ENCODE peak calls at places on chromosomes 3 and 15, in four cellular contexts. Z is mammary epithelial cell, W is OCI-LY7, R is Peyer's patch. V is an unnamed sample.
A peak's percentile ranks its signal among the peaks of the same experiment; 100 is the strongest.

GRCh38 chr3:75192065-75192658 is 472.0 kb upstream of the FRG2C start:
- DNase-seq in R (peak; percentile 75), W (peak; percentile 51), Z (peak; percentile 34), V (no peak)

GRCh38 chr3:54967586-54968244 is 39.9 kb upstream of the LRTM1 start:
- DNase-seq in R (no peak), W (no peak), Z (no peak), V (no peak)

GRCh38 chr3:51942603-51943450 is 664 bp downstream of the PARP3 start:
- DNase-seq in R (peak; percentile 82), Z (peak; percentile 48), W (peak; percentile 48), V (peak; percentile 73)

GRCh38 chr3:173690542-173690941 is 293.0 kb downstream of the NLGN1 start:
- DNase-seq in W (no peak), Z (peak; percentile 5), R (no peak), V (no peak)

GRCh38 chr15:62938825-62939224 is 103.7 kb upstream of the TPM1 start:
- DNase-seq in R (no peak), Z (no peak), W (no peak), V (no peak)

GRCh38 chr3:97863025-97863424 is 41.2 kb downstream of the CRYBG3 start:
- DNase-seq in W (no peak), Z (peak; percentile 76), R (no peak), V (no peak)

GRCh38 chr3:71083726-71084131 is 499.8 kb downstream of the FOXP1 start:
- DNase-seq in R (no peak), W (no peak), Z (no peak), V (no peak)

GRCh38 chr3:70981252-70981933 is 602.1 kb downstream of the FOXP1 start:
- DNase-seq in R (no peak), W (no peak), Z (no peak), V (no peak)

GRCh38 chr3:61149236-61149635 is 102.0 kb downstream of the FHIT start:
- DNase-seq in W (no peak), Z (no peak), R (no peak), V (no peak)

GRCh38 chr3:179088306-179088705 is 16.7 kb upstream of the ZMAT3 start:
- DNase-seq in R (no peak), Z (no peak), W (peak; percentile 36), V (no peak)

GRCh38 chr3:153247331-153248311 is 85.6 kb downstream of the RAP2B start:
- DNase-seq in R (no peak), W (no peak), Z (no peak), V (no peak)

GRCh38 chr3:15808679-15809078 is 10.9 kb upstream of the ANKRD28 start:
- DNase-seq in Z (no peak), R (no peak), W (no peak), V (no peak)

GRCh38 chr3:15804553-15805095 is 6.8 kb upstream of the ANKRD28 start:
- DNase-seq in Z (no peak), R (no peak), W (no peak), V (no peak)

GRCh38 chr3:15809313-15809712 is 11.5 kb upstream of the ANKRD28 start:
- DNase-seq in W (no peak), R (no peak), Z (no peak), V (no peak)

GRCh38 chr3:15803913-15804312 is 6.1 kb upstream of the ANKRD28 start:
- DNase-seq in R (no peak), W (no peak), Z (no peak), V (no peak)

DNA sequence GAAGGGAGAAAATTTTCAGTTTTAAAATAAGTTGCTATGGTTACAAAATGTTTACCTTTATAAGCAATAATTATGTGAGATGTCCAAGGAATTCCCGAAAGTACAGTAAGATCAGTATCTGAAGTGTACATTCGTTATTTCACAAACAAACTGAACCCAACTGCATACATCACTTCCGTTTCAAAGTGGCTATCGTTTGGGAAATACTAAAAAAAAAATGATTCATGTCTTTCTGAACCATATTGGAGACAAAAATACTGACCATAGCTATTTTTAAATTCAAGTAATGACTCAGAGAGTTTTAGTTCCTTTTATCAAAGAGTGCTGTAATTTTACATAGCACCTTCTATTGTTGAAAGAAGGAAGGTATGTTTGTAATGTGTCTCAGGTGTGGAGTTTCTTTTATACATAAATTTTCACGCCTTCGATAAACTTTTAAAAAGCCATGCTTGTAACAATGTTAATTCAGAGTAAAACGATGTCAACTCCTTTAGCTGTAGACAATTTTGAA is 8.0 kb upstream of the ANKRD28 start:
- DNase-seq in R (no peak), Z (no peak), W (peak; percentile 33), V (no peak)
- H3K27ac ChIP-seq in R (no peak overlapping the region), Z (peak overlapping the region; percentile 12), W (no peak overlapping the region), V (peak overlapping the region; percentile 56)

GRCh38 chr15:99436472-99437314 is 129.1 kb upstream of the MEF2A start:
- DNase-seq in R (peak; percentile 46), Z (no peak), W (no peak), V (no peak)
- H3K4me1 ChIP-seq in R (peaks cover 28% of the 10 kb centered on the region), Z (peaks cover 34% of the 10 kb centered on the region), W (peaks cover 4% of the 10 kb centered on the region), V (peaks cover 59% of the 10 kb centered on the region)

GRCh38 chr3:168596175-168596574 is 500.5 kb upstream of the GOLIM4 start:
- DNase-seq in Z (no peak), W (no peak), R (no peak), V (no peak)
- H3K27ac ChIP-seq in Z (no peak overlapping the region), W (no peak overlapping the region), R (no peak overlapping the region), V (no peak overlapping the region)

DNA sequence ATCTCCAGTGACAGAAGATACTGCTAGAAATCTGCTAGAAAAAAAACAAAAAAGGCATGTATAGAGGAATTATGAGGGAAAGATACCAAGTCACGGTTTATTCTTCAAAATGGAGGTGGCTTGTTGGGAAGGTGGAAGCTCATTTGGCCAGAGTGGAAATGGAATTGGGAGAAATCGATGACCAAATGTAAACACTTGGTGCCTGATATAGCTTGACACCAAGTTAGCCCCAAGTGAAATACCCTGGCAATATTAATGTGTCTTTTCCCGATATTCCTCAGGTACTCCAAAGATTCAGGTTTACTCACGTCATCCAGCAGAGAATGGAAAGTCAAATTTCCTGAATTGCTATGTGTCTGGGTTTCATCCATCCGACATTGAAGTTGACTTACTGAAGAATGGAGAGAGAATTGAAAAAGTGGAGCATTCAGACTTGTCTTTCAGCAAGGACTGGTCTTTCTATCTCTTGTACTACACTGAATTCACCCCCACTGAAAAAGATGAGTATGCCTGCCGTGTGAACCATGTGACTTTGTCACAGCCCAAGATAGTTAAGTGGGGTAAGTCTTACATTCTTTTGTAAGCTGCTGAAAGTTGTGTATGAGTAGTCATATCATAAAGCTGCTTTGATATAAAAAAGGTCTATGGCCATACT is 4.0 kb downstream of the B2M start:
- DNase-seq in W (no peak), R (no peak), Z (no peak), V (no peak)
- H3K4me1 ChIP-seq in W (peaks cover 73% of the 10 kb centered on the region), R (peaks cover 5% of the 10 kb centered on the region), Z (peaks cover 7% of the 10 kb centered on the region), V (peaks cover 60% of the 10 kb centered on the region)

DNA sequence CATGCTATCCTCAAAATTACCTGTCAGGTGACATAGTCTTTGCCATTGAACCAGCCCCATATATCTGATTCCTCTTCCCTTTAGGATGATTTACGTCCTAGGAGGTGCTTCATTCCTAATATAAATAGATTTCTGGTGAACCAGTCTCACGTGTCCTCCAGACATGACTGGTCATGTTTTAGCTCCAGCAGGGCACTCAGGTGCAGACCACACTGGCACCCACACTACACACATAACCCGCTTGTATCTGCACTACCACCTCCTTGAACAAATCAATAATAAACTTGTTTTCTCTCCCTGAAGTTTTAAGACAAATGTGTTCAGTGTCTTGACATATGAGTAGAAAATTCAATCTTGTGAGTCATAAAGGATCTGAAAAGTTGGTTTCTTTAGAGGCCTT is 155.5 kb downstream of the GOLIM4 start:
- DNase-seq in W (no peak), Z (peak; percentile 39), R (no peak), V (no peak)
- H3K27ac ChIP-seq in W (no peak overlapping the region), Z (no peak overlapping the region), R (no peak overlapping the region), V (no peak overlapping the region)

GRCh38 chr15:63943829-63944680 is 102.2 kb downstream of the DAPK2 start:
- DNase-seq in Z (no peak), R (no peak), W (no peak), V (no peak)
- H3K4me1 ChIP-seq in Z (peaks cover 20% of the 10 kb centered on the region), R (peaks cover 14% of the 10 kb centered on the region), W (no peaks in the 10 kb centered on the region), V (peaks cover 38% of the 10 kb centered on the region)

GRCh38 chr3:14431928-14432834 is 29.8 kb downstream of the SLC6A6 start:
- DNase-seq in W (peak; percentile 91), Z (peak; percentile 81), R (peak; percentile 98), V (peak; percentile 96)

GRCh38 chr3:14429689-14430452 is 27.5 kb downstream of the SLC6A6 start:
- DNase-seq in W (no peak), Z (no peak), R (no peak), V (no peak)

GRCh38 chr3:14431556-14431927 is 29.1 kb downstream of the SLC6A6 start:
- DNase-seq in Z (no peak), R (peak; percentile 79), W (peak; percentile 81), V (peak; percentile 74)

GRCh38 chr3:14429237-14429636 is 26.8 kb downstream of the SLC6A6 start:
- DNase-seq in Z (no peak), R (peak; percentile 70), W (peak; percentile 48), V (no peak)

DNA sequence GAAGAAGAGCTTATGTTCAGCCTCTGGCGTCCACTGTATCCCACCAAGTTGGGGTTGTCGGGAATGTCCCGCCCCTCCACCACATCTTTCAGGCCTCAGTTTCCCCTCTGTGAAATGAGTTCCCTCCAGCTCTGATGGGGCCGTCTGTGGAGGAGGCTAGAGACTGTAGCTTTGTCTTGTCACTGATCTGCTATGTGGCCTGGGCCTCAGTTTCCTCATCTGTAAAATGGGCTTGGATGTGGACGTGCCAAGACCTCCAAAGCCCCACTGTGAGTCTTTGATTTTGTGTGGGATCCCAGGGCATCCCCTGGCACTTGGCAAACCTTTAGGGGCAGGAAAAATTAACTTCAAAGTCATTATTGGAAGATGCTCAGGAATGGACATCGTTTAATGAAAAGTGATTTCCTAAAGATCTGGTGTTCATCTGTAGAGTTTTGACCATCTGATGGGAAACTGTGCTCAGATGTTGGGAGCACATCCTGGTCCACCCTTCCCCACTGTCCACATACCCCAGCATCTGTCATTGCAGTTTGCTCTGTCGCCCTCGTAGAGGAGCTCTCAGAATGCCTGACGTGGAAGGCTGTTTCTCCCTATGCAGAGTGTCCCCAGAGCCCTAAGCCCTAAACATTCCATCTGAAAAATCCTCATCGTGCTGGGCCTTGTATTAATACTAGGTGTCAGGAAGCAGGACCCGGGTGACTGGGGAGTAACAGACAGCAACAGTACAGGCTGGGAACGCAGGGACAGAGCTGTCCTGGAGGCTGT is 28.5 kb downstream of the SLC6A6 start:
- DNase-seq in R (no peak), W (no peak), Z (no peak), V (no peak)
- H3K27ac ChIP-seq in R (peak overlapping the region; percentile 72), W (peak overlapping the region; percentile 90), Z (no peak overlapping the region), V (peak overlapping the region; percentile 91)

DNA sequence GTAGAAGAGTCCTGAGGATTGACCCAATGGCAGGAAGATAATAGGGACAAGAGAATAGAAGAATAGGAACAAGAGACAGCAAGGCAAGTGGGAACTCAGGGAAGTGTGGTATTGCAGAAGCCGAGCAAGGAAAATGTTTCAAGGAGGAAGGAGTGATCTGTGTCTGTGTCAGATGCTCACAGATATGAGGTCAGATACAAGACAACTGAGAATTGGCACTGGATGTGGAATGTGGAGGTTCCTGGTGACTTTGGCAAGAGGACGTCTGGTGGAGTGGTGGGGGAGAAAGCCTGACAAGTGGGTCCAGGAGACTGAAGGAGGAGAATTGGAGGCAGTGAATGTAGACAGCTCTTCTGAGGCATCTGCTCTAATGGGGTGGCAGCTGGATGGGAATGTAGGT is 24.0 kb downstream of the GYG1 start:
- DNase-seq in W (no peak), Z (no peak), R (no peak), V (no peak)
- H3K4me1 ChIP-seq in W (no peaks in the 10 kb centered on the region), Z (peaks cover 15% of the 10 kb centered on the region), R (no peaks in the 10 kb centered on the region), V (peaks cover 17% of the 10 kb centered on the region)